ENCODE peak calls at places on chromosomes 3 and 15, in four cellular contexts. Y, K, Q and H are unnamed samples. For H3K9me3, the result is how much of the 10 kb centered on the place peaks cover.

GRCh38 chr3:189455009-189455408 is 176.2 kb upstream of the TP63 start:
- DNase-seq in Y (no peak), K (no peak), Q (no peak), H (no peak)

GRCh38 chr3:9876991-9877390 is 3.1 kb downstream of the CIDEC start:
- DNase-seq in Y (no peak), K (no peak), Q (no peak), H (no peak)

GRCh38 chr3:72510247-72510646 is 338.0 kb downstream of the SHQ1 start:
- DNase-seq in Y (no peak), K (no peak), Q (no peak), H (no peak)

GRCh38 chr15:28969511-28970085 is 83.8 kb downstream of the APBA2 start:
- DNase-seq in Y (no peak), K (no peak), Q (no peak), H (no peak)

GRCh38 chr15:48719668-48720067 is 74.2 kb upstream of the FBN1 start:
- DNase-seq in Y (no peak), K (no peak), Q (no peak), H (no peak)

GRCh38 chr3:31562525-31562924 is 29.8 kb downstream of the STT3B start:
- DNase-seq in Y (no peak), K (no peak), Q (no peak), H (peak)

GRCh38 chr3:95277614-95278013 is 1214.8 kb downstream of the NSUN3 start:
- DNase-seq in Y (no peak), K (no peak), Q (no peak), H (no peak)

GRCh38 chr3:99172736-99173657 is 271.5 kb upstream of the DCBLD2 start:
- DNase-seq in Y (no peak), K (peak), Q (peak), H (no peak)

GRCh38 chr15:88615303-88616107 is 5.6 kb upstream of the AEN start:
- DNase-seq in Y (no peak), K (no peak), Q (no peak), H (no peak)

GRCh38 chr15:62389887-62390792 is 225.1 kb upstream of the C2CD4B start:
- DNase-seq in Y (peak), K (peak), Q (peak), H (peak)

GRCh38 chr15:58064119-58065010 is 1.1 kb downstream of the ALDH1A2 start:
- DNase-seq in Y (no peak), K (no peak), Q (no peak), H (no peak)

GRCh38 chr3:164550857-164551256 is 527.4 kb downstream of the SI start:
- DNase-seq in Y (no peak), K (no peak), Q (no peak), H (no peak)
- TF ChIP-seq CTCF in Y (no peak), K (no peak), Q (no peak), H (no peak)

GRCh38 chr3:170421758-170422157 is 3.1 kb downstream of the CLDN11 start:
- DNase-seq in Y (no peak), K (no peak), Q (no peak), H (no peak)
- H3K27ac ChIP-seq in Y (peak), K (no peak), Q (peak), H (no peak)

GRCh38 chr15:43007551-43007950 is 87.0 kb upstream of the TTBK2 start:
- DNase-seq in Y (no peak), K (no peak), Q (no peak), H (no peak)
- H3K9me3 ChIP-seq in Y (under half), K (under half), Q (under half), H (under half)

GRCh38 chr3:81995334-81995733 is 233.9 kb upstream of the GBE1 start:
- DNase-seq in Y (no peak), K (no peak), Q (no peak), H (no peak)
- TF ChIP-seq CTCF in Y (no peak), K (no peak), Q (no peak), H (no peak)